ENCODE peak calls at places on chromosomes 6 and 20, in seven cellular contexts. One of them, this sample, is unnamed.

GRCh38 chr6:87122477-87122876 is 27.6 kb upstream of the CGA start:
- DNase-seq in IMR-90: no peak
- DNase-seq in K562: no peak
- DNase-seq in H1: no peak
- DNase-seq in HCT116: no peak
- DNase-seq in GM12878: no peak
- DNase-seq in HepG2: no peak
- DNase-seq in this sample: no peak

GRCh38 chr20:47586648-47587306 is 85.1 kb downstream of the NCOA3 start:
- DNase-seq in HCT116: no peak
- DNase-seq in HepG2: no peak
- DNase-seq in IMR-90: peak
- DNase-seq in K562: no peak
- DNase-seq in GM12878: no peak
- DNase-seq in H1: no peak
- DNase-seq in this sample: no peak

GRCh38 chr6:165308926-165309731 is at the start of gene C6orf118:
- DNase-seq in HCT116: no peak
- DNase-seq in H1: peak
- DNase-seq in K562: no peak
- DNase-seq in IMR-90: peak
- DNase-seq in HepG2: no peak
- DNase-seq in GM12878: no peak
- DNase-seq in this sample: peak

GRCh38 chr20:40535816-40536215 is 153.2 kb downstream of the MAFB start:
- DNase-seq in H1: no peak
- DNase-seq in HepG2: no peak
- DNase-seq in GM12878: no peak
- DNase-seq in HCT116: no peak
- DNase-seq in IMR-90: no peak
- DNase-seq in K562: no peak
- DNase-seq in this sample: no peak

GRCh38 chr6:161369339-161369738 is 95.5 kb upstream of the AGPAT4 start:
- DNase-seq in IMR-90: peak
- DNase-seq in K562: no peak
- DNase-seq in HCT116: no peak
- DNase-seq in GM12878: no peak
- DNase-seq in H1: no peak
- DNase-seq in HepG2: no peak
- DNase-seq in this sample: peak

GRCh38 chr6:129359811-129360787 is 349.9 kb downstream of the ARHGAP18 start:
- DNase-seq in K562: no peak
- DNase-seq in GM12878: no peak
- DNase-seq in H1: no peak
- DNase-seq in IMR-90: no peak
- DNase-seq in HepG2: no peak
- DNase-seq in HCT116: no peak
- DNase-seq in this sample: no peak

GRCh38 chr6:17768388-17768787 is 61.7 kb upstream of the NUP153 start:
- DNase-seq in IMR-90: peak
- DNase-seq in HepG2: peak
- DNase-seq in K562: no peak
- DNase-seq in H1: no peak
- DNase-seq in HCT116: no peak
- DNase-seq in GM12878: no peak
- DNase-seq in this sample: no peak

GRCh38 chr6:28393912-28394662 is 5.5 kb downstream of the ZSCAN12 start:
- DNase-seq in H1: no peak
- DNase-seq in HepG2: peak
- DNase-seq in HCT116: no peak
- DNase-seq in GM12878: no peak
- DNase-seq in K562: no peak
- DNase-seq in IMR-90: peak
- DNase-seq in this sample: no peak

GRCh38 chr6:36230376-36230775 is 33.8 kb downstream of the BRPF3 start:
- DNase-seq in HCT116: no peak
- DNase-seq in K562: no peak
- DNase-seq in HepG2: no peak
- DNase-seq in IMR-90: no peak
- DNase-seq in GM12878: no peak
- DNase-seq in H1: no peak
- DNase-seq in this sample: no peak

GRCh38 chr6:69827491-69827890 is 30.7 kb upstream of the LMBRD1 start:
- DNase-seq in IMR-90: peak
- DNase-seq in HCT116: no peak
- DNase-seq in GM12878: no peak
- DNase-seq in H1: no peak
- DNase-seq in HepG2: no peak
- DNase-seq in K562: no peak
- DNase-seq in this sample: no peak

GRCh38 chr6:42407379-42407778 is 44.3 kb downstream of the TRERF1 start:
- DNase-seq in HepG2: no peak
- DNase-seq in HCT116: no peak
- DNase-seq in IMR-90: peak
- DNase-seq in K562: peak
- DNase-seq in H1: no peak
- DNase-seq in GM12878: no peak
- DNase-seq in this sample: no peak

GRCh38 chr6:135183532-135184440 is 2.7 kb downstream of the MYB start:
- DNase-seq in H1: no peak
- DNase-seq in GM12878: no peak
- DNase-seq in IMR-90: peak
- DNase-seq in HCT116: peak
- DNase-seq in K562: peak
- DNase-seq in HepG2: peak
- DNase-seq in this sample: peak

GRCh38 chr20:48583801-48584200 is 244.0 kb downstream of the PREX1 start:
- DNase-seq in GM12878: no peak
- DNase-seq in K562: no peak
- DNase-seq in IMR-90: no peak
- DNase-seq in H1: no peak
- DNase-seq in HCT116: no peak
- DNase-seq in HepG2: no peak
- DNase-seq in this sample: no peak

GRCh38 chr6:60687085-60687484 is 1598.9 kb downstream of the KHDRBS2 start:
- DNase-seq in K562: no peak
- DNase-seq in H1: no peak
- DNase-seq in HepG2: no peak
- DNase-seq in IMR-90: no peak
- DNase-seq in HCT116: no peak
- DNase-seq in GM12878: no peak
- DNase-seq in this sample: no peak

GRCh38 chr6:162055365-162055764 is 672.2 kb downstream of the PRKN start:
- DNase-seq in IMR-90: no peak
- DNase-seq in GM12878: no peak
- DNase-seq in HCT116: no peak
- DNase-seq in K562: no peak
- DNase-seq in H1: no peak
- DNase-seq in HepG2: no peak
- DNase-seq in this sample: peak

GRCh38 chr6:38184041-38184779 is 364.7 kb downstream of the ZFAND3 start:
- DNase-seq in K562: no peak
- DNase-seq in HCT116: no peak
- DNase-seq in H1: no peak
- DNase-seq in GM12878: no peak
- DNase-seq in IMR-90: no peak
- DNase-seq in HepG2: no peak
- DNase-seq in this sample: no peak

GRCh38 chr6:81894286-81894685 is 141.8 kb upstream of the TENT5A start:
- DNase-seq in H1: no peak
- DNase-seq in HCT116: no peak
- DNase-seq in IMR-90: peak
- DNase-seq in GM12878: no peak
- DNase-seq in HepG2: no peak
- DNase-seq in K562: no peak
- DNase-seq in this sample: no peak

GRCh38 chr20:22925613-22925983 is 109.5 kb upstream of the SSTR4 start:
- DNase-seq in HCT116: no peak
- DNase-seq in K562: no peak
- DNase-seq in IMR-90: no peak
- DNase-seq in H1: no peak
- DNase-seq in GM12878: no peak
- DNase-seq in HepG2: no peak
- DNase-seq in this sample: no peak

GRCh38 chr6:126539022-126539421 is 199.1 kb downstream of the CENPW start:
- DNase-seq in IMR-90: peak
- DNase-seq in HCT116: peak
- DNase-seq in GM12878: no peak
- DNase-seq in HepG2: no peak
- DNase-seq in H1: no peak
- DNase-seq in K562: no peak
- DNase-seq in this sample: peak

GRCh38 chr6:145070791-145071190 is 664.5 kb downstream of the EPM2A start:
- DNase-seq in K562: no peak
- DNase-seq in HepG2: no peak
- DNase-seq in GM12878: no peak
- DNase-seq in HCT116: no peak
- DNase-seq in IMR-90: peak
- DNase-seq in H1: no peak
- DNase-seq in this sample: no peak

GRCh38 chr6:51844391-51844735 is 243.1 kb downstream of the PKHD1 start:
- DNase-seq in H1: no peak
- DNase-seq in K562: peak
- DNase-seq in IMR-90: no peak
- DNase-seq in GM12878: no peak
- DNase-seq in HCT116: no peak
- DNase-seq in HepG2: no peak
- DNase-seq in this sample: no peak

GRCh38 chr6:110125361-110125760 is 54.1 kb downstream of the WASF1 start:
- DNase-seq in K562: no peak
- DNase-seq in H1: no peak
- DNase-seq in HepG2: peak
- DNase-seq in HCT116: no peak
- DNase-seq in GM12878: no peak
- DNase-seq in IMR-90: no peak
- DNase-seq in this sample: no peak

GRCh38 chr20:63036266-63036665 is 29.5 kb upstream of the BHLHE23 start:
- DNase-seq in IMR-90: no peak
- DNase-seq in K562: no peak
- DNase-seq in HCT116: no peak
- DNase-seq in HepG2: no peak
- DNase-seq in GM12878: no peak
- DNase-seq in H1: no peak
- DNase-seq in this sample: no peak

GRCh38 chr6:169921853-169922779 is 170.7 kb downstream of the ERMARD start:
- DNase-seq in H1: no peak
- DNase-seq in HepG2: peak
- DNase-seq in IMR-90: no peak
- DNase-seq in HCT116: no peak
- DNase-seq in K562: no peak
- DNase-seq in GM12878: no peak
- DNase-seq in this sample: no peak

GRCh38 chr6:150172929-150173328 is 30.1 kb downstream of the PPP1R14C start:
- DNase-seq in IMR-90: no peak
- DNase-seq in HCT116: no peak
- DNase-seq in K562: no peak
- DNase-seq in HepG2: no peak
- DNase-seq in H1: no peak
- DNase-seq in GM12878: no peak
- DNase-seq in this sample: no peak

GRCh38 chr6:34274129-34274528 is 25.3 kb upstream of the SMIM29 start:
- DNase-seq in H1: no peak
- DNase-seq in HCT116: no peak
- DNase-seq in K562: no peak
- DNase-seq in IMR-90: no peak
- DNase-seq in HepG2: peak
- DNase-seq in GM12878: no peak
- DNase-seq in this sample: no peak

GRCh38 chr6:34272022-34272926 is 23.5 kb upstream of the SMIM29 start:
- DNase-seq in IMR-90: no peak
- DNase-seq in HepG2: peak
- DNase-seq in H1: no peak
- DNase-seq in HCT116: no peak
- DNase-seq in K562: peak
- DNase-seq in GM12878: no peak
- DNase-seq in this sample: peak

GRCh38 chr6:34275128-34275804 is 26.5 kb upstream of the SMIM29 start:
- DNase-seq in H1: no peak
- DNase-seq in K562: no peak
- DNase-seq in GM12878: no peak
- DNase-seq in IMR-90: no peak
- DNase-seq in HCT116: no peak
- DNase-seq in HepG2: no peak
- DNase-seq in this sample: no peak

GRCh38 chr6:34276191-34276590 is 27.4 kb upstream of the SMIM29 start:
- DNase-seq in K562: no peak
- DNase-seq in IMR-90: no peak
- DNase-seq in H1: no peak
- DNase-seq in HCT116: no peak
- DNase-seq in HepG2: no peak
- DNase-seq in GM12878: no peak
- DNase-seq in this sample: no peak

GRCh38 chr6:34273242-34273805 is 24.5 kb upstream of the SMIM29 start:
- DNase-seq in H1: no peak
- DNase-seq in K562: peak
- DNase-seq in HepG2: peak
- DNase-seq in HCT116: no peak
- DNase-seq in GM12878: no peak
- DNase-seq in IMR-90: peak
- DNase-seq in this sample: no peak
- TF ChIP-seq CEBPB in H1: no peak
- TF ChIP-seq CEBPB in K562: peak
- TF ChIP-seq CEBPB in HepG2: no peak
- TF ChIP-seq CEBPB in HCT116: no peak
- TF ChIP-seq CEBPB in GM12878: no peak
- TF ChIP-seq CEBPB in IMR-90: no peak
- TF ChIP-seq CEBPB in this sample: no peak

GRCh38 chr6:154331750-154332149 is 24.9 kb downstream of the IPCEF1 start:
- DNase-seq in GM12878: no peak
- DNase-seq in IMR-90: no peak
- DNase-seq in K562: no peak
- DNase-seq in H1: no peak
- DNase-seq in HepG2: no peak
- DNase-seq in HCT116: no peak
- DNase-seq in this sample: no peak
- TF ChIP-seq CEBPB in GM12878: no peak
- TF ChIP-seq CEBPB in IMR-90: no peak
- TF ChIP-seq CEBPB in K562: no peak
- TF ChIP-seq CEBPB in H1: no peak
- TF ChIP-seq CEBPB in HepG2: no peak
- TF ChIP-seq CEBPB in HCT116: no peak
- TF ChIP-seq CEBPB in this sample: no peak

DNA sequence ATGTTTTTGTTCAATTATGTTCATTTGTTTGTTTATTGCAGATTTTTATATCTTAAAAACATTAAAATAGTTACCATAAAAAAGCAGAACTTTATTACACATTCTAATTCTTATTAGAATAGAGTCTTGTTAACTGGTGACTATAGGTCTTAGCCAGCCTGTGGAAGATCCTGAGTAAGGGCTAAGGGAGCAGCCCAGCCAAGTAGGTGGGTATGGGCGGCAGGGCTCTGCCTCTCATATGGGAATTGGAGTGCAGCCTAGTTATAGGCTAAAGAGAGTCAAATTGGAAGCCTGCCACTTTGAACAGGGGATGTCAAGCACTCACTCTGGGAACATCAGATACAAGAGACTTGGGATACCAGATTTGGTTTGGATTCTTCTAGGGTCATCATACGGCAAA is 10.5 kb upstream of the HSF2 start:
- DNase-seq in H1: no peak
- DNase-seq in HCT116: no peak
- DNase-seq in HepG2: no peak
- DNase-seq in GM12878: no peak
- DNase-seq in IMR-90: no peak
- DNase-seq in K562: no peak
- DNase-seq in this sample: no peak
- TF ChIP-seq CEBPB in H1: no peak
- TF ChIP-seq CEBPB in HCT116: no peak
- TF ChIP-seq CEBPB in HepG2: no peak
- TF ChIP-seq CEBPB in GM12878: no peak
- TF ChIP-seq CEBPB in IMR-90: no peak
- TF ChIP-seq CEBPB in K562: no peak
- TF ChIP-seq CEBPB in this sample: no peak

GRCh38 chr6:20688710-20689500 is 154.6 kb downstream of the CDKAL1 start:
- DNase-seq in HCT116: no peak
- DNase-seq in K562: peak
- DNase-seq in IMR-90: peak
- DNase-seq in HepG2: no peak
- DNase-seq in H1: no peak
- DNase-seq in GM12878: peak
- DNase-seq in this sample: no peak
- TF ChIP-seq CEBPB in HCT116: no peak
- TF ChIP-seq CEBPB in K562: no peak
- TF ChIP-seq CEBPB in IMR-90: no peak
- TF ChIP-seq CEBPB in HepG2: no peak
- TF ChIP-seq CEBPB in H1: no peak
- TF ChIP-seq CEBPB in GM12878: no peak
- TF ChIP-seq CEBPB in this sample: no peak

This sample was measured in A549.